ENCODE peak calls at places on chromosomes 4 and X, in eight cellular contexts. U is Calu3; X is GM03348; S is activated CD4-positive, alpha-beta T cell treated with anti-CD3 and anti-CD28 coated beads, Interleukin-2, amount 50 U/mL, for 1 hour; R is mesenchymal stem cell; H is non-pigmented ciliary epithelial cell; N is mammary epithelial cell; A is posterior cingulate gyrus. W is an unnamed sample.

GRCh38 chrX:141405878-141406492 is 163.7 kb upstream of the SPANXC start:
- DNase-seq in U (no peak), N (peak), A (no peak), H (peak), S (no peak), R (peak), X (peak), W (no peak)

GRCh38 chr4:140609548-140610425 is 41.0 kb upstream of the UCP1 start:
- DNase-seq in S (no peak), R (peak), A (peak), N (peak), H (no peak), X (peak), U (peak), W (no peak)

GRCh38 chr4:168119870-168120269 is 27.5 kb downstream of the ANXA10 start:
- DNase-seq in H (no peak), R (no peak), A (no peak), X (peak), U (no peak), S (no peak), N (no peak), W (no peak)

GRCh38 chr4:108828620-108829019 is 65.8 kb upstream of the ETNPPL start:
- DNase-seq in R (no peak), U (no peak), X (no peak), A (no peak), S (no peak), H (no peak), N (no peak), W (peak)

GRCh38 chr4:86730310-86730709 is 118.9 kb downstream of the SLC10A6 start:
- DNase-seq in U (no peak), H (no peak), A (no peak), X (no peak), N (no peak), R (no peak), S (peak), W (no peak)

GRCh38 chrX:57453901-57454300 is 137.9 kb upstream of the ZXDB start:
- DNase-seq in H (no peak), A (peak), X (peak), R (no peak), U (no peak), N (peak), S (peak), W (no peak)

GRCh38 chr4:99998062-99998880 is 48.2 kb upstream of the H2AZ1 start:
- DNase-seq in H (no peak), U (no peak), A (no peak), N (peak), S (no peak), X (peak), R (peak), W (no peak)

GRCh38 chrX:68332156-68332823 is 101.0 kb downstream of the OPHN1 start:
- DNase-seq in X (peak), R (no peak), A (no peak), S (no peak), U (no peak), N (no peak), H (no peak), W (no peak)

GRCh38 chr4:119210760-119211159 is 1.8 kb upstream of the USP53 start:
- DNase-seq in A (no peak), S (no peak), H (no peak), N (peak), X (no peak), U (no peak), R (peak), W (no peak)

GRCh38 chr4:79764118-79764517 is 308.9 kb downstream of the ANTXR2 start:
- DNase-seq in U (no peak), S (no peak), N (no peak), H (no peak), A (no peak), R (no peak), X (no peak), W (no peak)

GRCh38 chr4:14247767-14248166 is 620.2 kb upstream of the BOD1L1 start:
- DNase-seq in U (no peak), N (no peak), S (no peak), H (no peak), R (no peak), A (peak), X (no peak), W (no peak)

GRCh38 chrX:100409316-100410082 is 574 bp downstream of the PCDH19 start:
- DNase-seq in X (no peak), H (no peak), U (no peak), N (no peak), R (peak), S (no peak), A (no peak), W (no peak)

GRCh38 chr4:27398911-27399310 is 538.3 kb downstream of the STIM2 start:
- DNase-seq in H (peak), N (no peak), S (no peak), R (peak), X (no peak), U (no peak), A (no peak), W (no peak)

GRCh38 chrX:13167444-13168207 is 123.2 kb upstream of the FAM9C start:
- DNase-seq in X (peak), R (peak), N (peak), S (peak), U (no peak), A (no peak), H (no peak), W (no peak)

GRCh38 chr4:165532976-165533375 is 154.2 kb downstream of the CPE start:
- DNase-seq in R (no peak), N (no peak), A (no peak), H (no peak), U (no peak), S (no peak), X (no peak), W (no peak)

GRCh38 chr4:112910109-112910736 is 139.2 kb upstream of the ANK2 start:
- DNase-seq in R (peak), N (no peak), H (no peak), X (peak), A (peak), S (no peak), U (no peak), W (no peak)

GRCh38 chr4:200936-201335 is 76.6 kb downstream of the ZNF718 start:
- DNase-seq in S (no peak), X (no peak), H (no peak), U (no peak), N (no peak), R (no peak), A (no peak), W (no peak)

GRCh38 chrX:9189286-9189685 is 155.4 kb upstream of the FAM9B start:
- DNase-seq in A (no peak), S (no peak), N (no peak), U (no peak), H (no peak), X (no peak), R (peak), W (no peak)

GRCh38 chr4:184884863-184885262 is 59.1 kb upstream of the ACSL1 start:
- DNase-seq in S (no peak), N (no peak), X (no peak), R (no peak), U (no peak), H (no peak), A (no peak), W (no peak)

GRCh38 chr4:184548651-184549341 is 74.4 kb upstream of the IRF2 start:
- DNase-seq in N (no peak), H (no peak), U (peak), A (no peak), R (no peak), S (no peak), X (no peak), W (peak)

GRCh38 chr4:3299538-3300197 is 6.8 kb downstream of the RGS12 start:
- DNase-seq in S (no peak), R (no peak), A (no peak), X (no peak), H (no peak), U (no peak), N (no peak), W (no peak)

GRCh38 chr4:61223385-61223784 is 23.3 kb downstream of the ADGRL3 start:
- DNase-seq in N (peak), U (no peak), X (no peak), R (no peak), A (no peak), S (no peak), H (no peak), W (no peak)

GRCh38 chrX:5644786-5645185 is 583.9 kb downstream of the NLGN4X start:
- DNase-seq in X (no peak), S (no peak), A (no peak), N (no peak), U (no peak), H (no peak), R (no peak), W (no peak)

GRCh38 chrX:98568795-98569194 is 1685.1 kb downstream of the RPA4 start:
- DNase-seq in H (no peak), A (no peak), U (no peak), N (no peak), S (no peak), X (no peak), R (no peak), W (no peak)

GRCh38 chrX:11478036-11478435 is 184.8 kb downstream of the AMELX start:
- DNase-seq in X (no peak), S (no peak), N (no peak), A (no peak), R (peak), H (no peak), U (no peak), W (no peak)

GRCh38 chr4:98838977-98839618 is 89.8 kb downstream of the EIF4E start:
- DNase-seq in U (peak), H (peak), R (peak), A (no peak), N (peak), X (peak), S (no peak), W (no peak)

GRCh38 chr4:127881565-127881869 is 824 bp downstream of the PLK4 start:
- DNase-seq in H (no peak), U (no peak), S (no peak), A (no peak), N (no peak), R (no peak), X (no peak), W (no peak)

GRCh38 chrX:15529165-15529564 is 28.6 kb downstream of the BMX start:
- DNase-seq in A (no peak), S (no peak), X (no peak), U (no peak), H (no peak), R (no peak), N (no peak), W (no peak)

GRCh38 chr4:184030764-184031163 is 125.7 kb downstream of the STOX2 start:
- DNase-seq in R (no peak), U (no peak), H (no peak), X (no peak), A (no peak), N (no peak), S (no peak), W (no peak)

GRCh38 chr4:140635606-140636005 is 66.8 kb upstream of the UCP1 start:
- DNase-seq in S (no peak), A (no peak), R (no peak), N (peak), H (peak), X (peak), U (peak), W (peak)

GRCh38 chr4:6806924-6807676 is 24.6 kb downstream of the KIAA0232 start:
- DNase-seq in S (no peak), A (no peak), H (no peak), X (no peak), R (peak), U (no peak), N (no peak), W (no peak)

GRCh38 chr4:145545538-145546224 is 64.0 kb downstream of the SMAD1 start:
- DNase-seq in S (no peak), X (peak), A (no peak), H (peak), N (peak), U (peak), R (peak), W (peak)

GRCh38 chr4:23324291-23324690 is 565.6 kb downstream of the PPARGC1A start:
- DNase-seq in H (peak), A (no peak), S (no peak), N (peak), R (peak), X (no peak), U (no peak), W (no peak)

GRCh38 chr4:153771058-153771457 is 11.2 kb upstream of the RNF175 start:
- DNase-seq in N (no peak), A (no peak), S (no peak), R (no peak), H (no peak), X (no peak), U (no peak), W (no peak)

GRCh38 chrX:47216393-47216925 is 2.0 kb upstream of the CDK16 start:
- DNase-seq in S (no peak), N (no peak), H (no peak), U (no peak), R (no peak), X (peak), A (no peak), W (no peak)

GRCh38 chrX:84078991-84079390 is 109.0 kb downstream of the RPS6KA6 start:
- DNase-seq in H (no peak), X (no peak), N (no peak), U (no peak), R (no peak), A (no peak), S (no peak), W (no peak)

GRCh38 chr4:38785041-38785790 is 2.4 kb upstream of the TLR10 start:
- DNase-seq in S (no peak), X (no peak), A (no peak), U (no peak), N (no peak), R (no peak), H (no peak), W (no peak)